ENCODE peak calls at places on chromosomes 7 and 10, in four cellular contexts. Z is DMS153; R is neural progenitor cell; C is naive thymus-derived CD4-positive, alpha-beta T cell. X is an unnamed sample.
A peak's percentile ranks its signal among the peaks of the same experiment; 100 is the strongest.

GRCh38 chr7:42650171-42650570 is 261.7 kb downstream of the C7orf25 start:
- DNase-seq in C (no peak), R (no peak), Z (no peak), X (no peak)

GRCh38 chr7:111872411-111872810 is 310.1 kb upstream of the IMMP2L start:
- DNase-seq in C (no peak), R (no peak), Z (no peak), X (no peak)

GRCh38 chr10:120651000-120651399 is 194.0 kb downstream of the PLPP4 start:
- DNase-seq in C (no peak), R (no peak), Z (no peak), X (no peak)

GRCh38 chr10:34124522-34125035 is 690.5 kb downstream of the PARD3 start:
- DNase-seq in C (no peak), R (no peak), Z (no peak), X (no peak)

GRCh38 chr10:58590152-58590551 is 77.5 kb downstream of the BICC1 start:
- DNase-seq in R (no peak), Z (no peak), C (no peak), X (no peak)

GRCh38 chr10:100969175-100970075 is at the start of gene SEMA4G:
- DNase-seq in R (peak; percentile 88), Z (no peak), C (peak; percentile 26), X (peak; percentile 45)

GRCh38 chr7:150909192-150909591 is 56.9 kb downstream of the AOC1 start:
- DNase-seq in R (no peak), C (peak; percentile 30), Z (no peak), X (peak; percentile 27)

GRCh38 chr7:6577369-6578113 is at the start of gene ZDHHC4:
- DNase-seq in Z (peak; percentile 85), R (peak; percentile 89), C (peak; percentile 75), X (peak; percentile 96)

GRCh38 chr10:132094581-132095234 is 29.0 kb downstream of the JAKMIP3 start:
- DNase-seq in R (no peak), C (no peak), Z (peak; percentile 49), X (no peak)

GRCh38 chr7:94483843-94484242 is 25.8 kb upstream of the CASD1 start:
- DNase-seq in C (no peak), R (no peak), Z (no peak), X (no peak)